ENCODE peak calls at places on chromosomes 7 and 10, in four cellular contexts. One of them, this sample, is unnamed.

GRCh38 chr10:47049906-47050305 is 138.7 kb downstream of the PTPN20 start:
- DNase-seq in GM23338: no peak
- DNase-seq in SK-N-SH: no peak
- DNase-seq in HepG2: no peak
- DNase-seq in this sample: no peak

GRCh38 chr7:38463277-38464224 is 167.6 kb downstream of the AMPH start:
- DNase-seq in HepG2: no peak
- DNase-seq in SK-N-SH: no peak
- DNase-seq in GM23338: no peak
- DNase-seq in this sample: no peak

GRCh38 chr10:102485093-102485785 is 17.3 kb downstream of the ACTR1A start:
- DNase-seq in HepG2: no peak
- DNase-seq in GM23338: no peak
- DNase-seq in SK-N-SH: no peak
- DNase-seq in this sample: no peak

GRCh38 chr10:50453940-50454339 is 169.8 kb downstream of the SGMS1 start:
- DNase-seq in SK-N-SH: no peak
- DNase-seq in GM23338: no peak
- DNase-seq in HepG2: no peak
- DNase-seq in this sample: no peak

GRCh38 chr10:22633106-22633505 is 81.3 kb downstream of the PIP4K2A start:
- DNase-seq in SK-N-SH: no peak
- DNase-seq in GM23338: no peak
- DNase-seq in HepG2: no peak
- DNase-seq in this sample: no peak

GRCh38 chr10:66828957-66829356 is 96.9 kb upstream of the LRRTM3 start:
- DNase-seq in HepG2: no peak
- DNase-seq in SK-N-SH: no peak
- DNase-seq in GM23338: no peak
- DNase-seq in this sample: no peak

GRCh38 chr10:93580824-93581223 is 14.4 kb downstream of the FFAR4 start:
- DNase-seq in GM23338: peak; percentile 72
- DNase-seq in HepG2: no peak
- DNase-seq in SK-N-SH: no peak
- DNase-seq in this sample: no peak

GRCh38 chr10:121049923-121050322 is 198.8 kb downstream of the WDR11 start:
- DNase-seq in HepG2: no peak
- DNase-seq in SK-N-SH: no peak
- DNase-seq in GM23338: no peak
- DNase-seq in this sample: no peak

GRCh38 chr10:29957887-29958330 is 101.5 kb downstream of the JCAD start:
- DNase-seq in GM23338: no peak
- DNase-seq in HepG2: no peak
- DNase-seq in SK-N-SH: no peak
- DNase-seq in this sample: no peak

GRCh38 chr7:14009453-14010418 is 20.3 kb upstream of the ETV1 start:
- DNase-seq in HepG2: no peak
- DNase-seq in SK-N-SH: no peak
- DNase-seq in GM23338: peak; percentile 44
- DNase-seq in this sample: no peak

GRCh38 chr10:132387723-132388210 is 9.2 kb upstream of the PWWP2B start:
- DNase-seq in SK-N-SH: peak; percentile 97
- DNase-seq in HepG2: peak; percentile 29
- DNase-seq in GM23338: peak; percentile 88
- DNase-seq in this sample: no peak

GRCh38 chr7:158013085-158013668 is 574.4 kb downstream of the PTPRN2 start:
- DNase-seq in HepG2: no peak
- DNase-seq in GM23338: no peak
- DNase-seq in SK-N-SH: no peak
- DNase-seq in this sample: no peak

GRCh38 chr10:99276848-99277486 is 41.3 kb upstream of the HPSE2 start:
- DNase-seq in HepG2: peak; percentile 17
- DNase-seq in SK-N-SH: peak; percentile 18
- DNase-seq in GM23338: peak; percentile 57
- DNase-seq in this sample: no peak

GRCh38 chr10:112848212-112848611 is 101.8 kb upstream of the TCF7L2 start:
- DNase-seq in GM23338: no peak
- DNase-seq in HepG2: no peak
- DNase-seq in SK-N-SH: no peak
- DNase-seq in this sample: no peak
- TF ChIP-seq REST in GM23338: no peak
- TF ChIP-seq REST in HepG2: no peak
- TF ChIP-seq REST in SK-N-SH: no peak
- TF ChIP-seq REST in this sample: no peak

GRCh38 chr10:15879663-15880062 is 19.4 kb upstream of the MINDY3 start:
- DNase-seq in HepG2: no peak
- DNase-seq in SK-N-SH: no peak
- DNase-seq in GM23338: peak; percentile 6
- DNase-seq in this sample: no peak
- H3K27me3 ChIP-seq in HepG2: no peaks in the 10 kb centered on the region
- H3K27me3 ChIP-seq in SK-N-SH: peaks cover 16% of the 10 kb centered on the region
- H3K27me3 ChIP-seq in GM23338: no peaks in the 10 kb centered on the region
- H3K27me3 ChIP-seq in this sample: no peaks in the 10 kb centered on the region

DNA sequence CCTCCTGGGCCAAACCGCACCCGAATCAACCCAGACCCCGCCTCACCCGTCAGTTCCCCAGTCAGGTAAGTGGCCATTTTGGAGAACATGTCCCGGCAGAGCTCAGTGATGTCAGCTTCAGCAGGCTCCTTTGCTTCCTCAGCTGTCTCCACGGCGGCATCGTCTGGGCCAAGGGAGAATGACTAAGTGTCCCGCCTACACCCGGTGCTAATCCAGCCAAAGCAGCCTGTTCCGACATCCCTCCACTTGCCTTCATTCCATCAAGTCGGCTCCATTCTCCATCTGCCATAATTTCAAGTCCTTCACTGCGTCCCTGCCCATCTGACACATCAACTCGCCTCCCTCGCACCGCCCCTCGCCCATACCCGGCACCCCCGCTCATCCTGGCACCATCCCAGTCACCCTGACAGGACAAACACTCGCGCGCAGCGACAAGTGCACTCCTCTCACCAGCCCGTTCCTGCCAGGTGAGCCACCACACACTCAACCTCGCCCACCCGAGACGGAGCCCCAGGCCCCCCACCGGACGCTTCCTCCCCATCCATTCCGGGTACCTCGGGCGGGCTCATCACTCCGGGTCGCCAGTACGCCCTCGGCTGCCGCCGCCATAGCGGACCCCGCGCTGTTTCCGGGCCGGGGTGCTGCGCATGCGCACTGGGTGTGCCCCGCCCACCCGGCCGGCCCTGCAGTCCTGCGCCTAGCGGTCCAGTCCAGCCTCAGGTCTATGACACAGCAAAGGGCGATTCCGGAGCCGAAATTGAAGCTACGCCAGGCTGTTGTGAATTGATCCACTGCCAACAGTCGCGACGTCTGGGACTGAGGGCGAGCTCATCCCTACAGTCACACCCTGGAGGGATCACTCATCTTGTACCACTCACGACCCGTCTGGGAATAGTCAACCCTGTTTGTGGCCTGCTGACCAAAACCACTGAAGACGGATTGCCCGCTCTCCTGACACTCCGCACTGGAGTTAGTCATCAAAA is at the start of gene BLOC1S2:
- DNase-seq in HepG2: peak; percentile 74
- DNase-seq in GM23338: peak; percentile 84
- DNase-seq in SK-N-SH: peak; percentile 98
- DNase-seq in this sample: peak; percentile 80
- TF ChIP-seq REST in HepG2: peak; percentile 53
- TF ChIP-seq REST in GM23338: no peak
- TF ChIP-seq REST in SK-N-SH: no peak
- TF ChIP-seq REST in this sample: no peak

GRCh38 chr10:117537436-117537903 is 5.1 kb upstream of the EMX2 start:
- DNase-seq in SK-N-SH: peak; percentile 93
- DNase-seq in HepG2: no peak
- DNase-seq in GM23338: peak; percentile 62
- DNase-seq in this sample: no peak
- H3K27me3 ChIP-seq in SK-N-SH: peaks cover 89% of the 10 kb centered on the region
- H3K27me3 ChIP-seq in HepG2: peaks cover 93% of the 10 kb centered on the region
- H3K27me3 ChIP-seq in GM23338: peaks cover 100% of the 10 kb centered on the region
- H3K27me3 ChIP-seq in this sample: peaks cover 88% of the 10 kb centered on the region

GRCh38 chr10:95542761-95543160 is 18.4 kb downstream of the SORBS1 start:
- DNase-seq in HepG2: no peak
- DNase-seq in GM23338: no peak
- DNase-seq in SK-N-SH: no peak
- DNase-seq in this sample: no peak

GRCh38 chr10:95543459-95543858 is 17.7 kb downstream of the SORBS1 start:
- DNase-seq in GM23338: no peak
- DNase-seq in HepG2: no peak
- DNase-seq in SK-N-SH: no peak
- DNase-seq in this sample: no peak

GRCh38 chr10:95540514-95541052 is 20.6 kb downstream of the SORBS1 start:
- DNase-seq in HepG2: no peak
- DNase-seq in SK-N-SH: no peak
- DNase-seq in GM23338: no peak
- DNase-seq in this sample: no peak

GRCh38 chr10:95539560-95540284 is 21.4 kb downstream of the SORBS1 start:
- DNase-seq in HepG2: peak; percentile 97
- DNase-seq in SK-N-SH: no peak
- DNase-seq in GM23338: no peak
- DNase-seq in this sample: no peak

DNA sequence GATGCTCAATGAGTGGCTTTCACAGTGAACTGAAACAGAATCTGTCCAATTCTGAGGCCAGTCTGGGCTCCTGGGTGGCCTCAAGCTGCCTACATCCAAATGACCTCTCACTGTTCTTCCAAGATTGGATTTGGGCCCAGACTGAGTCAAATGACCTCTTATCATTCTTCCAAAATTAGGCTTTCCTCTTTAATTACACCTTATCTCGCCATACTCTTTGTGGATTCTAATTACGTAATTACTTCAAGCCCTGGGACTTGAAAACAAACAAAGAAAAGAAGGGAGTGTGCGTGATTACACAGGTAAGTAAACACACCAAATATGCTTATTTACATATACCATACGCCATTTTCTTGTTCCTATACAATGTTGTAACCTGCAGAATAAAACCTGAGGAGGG is 18.8 kb downstream of the SORBS1 start:
- DNase-seq in HepG2: no peak
- DNase-seq in SK-N-SH: no peak
- DNase-seq in GM23338: no peak
- DNase-seq in this sample: no peak
- TF ChIP-seq REST in HepG2: no peak
- TF ChIP-seq REST in SK-N-SH: no peak
- TF ChIP-seq REST in GM23338: no peak
- TF ChIP-seq REST in this sample: no peak